ENCODE peak calls at places on chromosomes 12 and 14, in six cellular contexts. G, Q, J, Y, U and D are unnamed samples.

GRCh38 chr14:69701857-69702256 is 65.1 kb upstream of the SRSF5 start:
- DNase-seq in J (no peak), Y (no peak), Q (no peak), U (no peak), G (no peak), D (no peak)

GRCh38 chr14:98955036-98955740 is 316.8 kb downstream of the BCL11B start:
- DNase-seq in Y (no peak), G (no peak), Q (no peak), U (no peak), J (no peak), D (no peak)

GRCh38 chr14:65303185-65303901 is 109.2 kb upstream of the FUT8 start:
- DNase-seq in Y (peak; percentile 59), U (no peak), Q (no peak), G (no peak), J (no peak), D (no peak)

GRCh38 chr14:54908230-54908629 is 5.6 kb upstream of the GCH1 start:
- DNase-seq in U (no peak), G (no peak), Q (no peak), Y (no peak), J (no peak), D (no peak)

GRCh38 chr12:125187148-125187733 is 122.0 kb downstream of the AACS start:
- DNase-seq in Y (no peak), G (no peak), J (no peak), U (no peak), Q (no peak), D (no peak)

GRCh38 chr14:51780006-51780692 is 80.3 kb upstream of the GNG2 start:
- DNase-seq in J (no peak), Q (peak; percentile 70), Y (peak; percentile 71), U (peak; percentile 76), G (peak; percentile 71), D (peak; percentile 32)

GRCh38 chr12:64672925-64673409 is 62.7 kb downstream of the RASSF3 start:
- DNase-seq in G (peak; percentile 45), J (no peak), U (no peak), Q (peak; percentile 52), Y (peak; percentile 76), D (peak; percentile 57)

GRCh38 chr12:114166360-114166759 is 200.2 kb upstream of the RBM19 start:
- DNase-seq in G (no peak), Q (no peak), U (no peak), Y (peak; percentile 31), J (no peak), D (no peak)

GRCh38 chr14:104512771-104513640 is 66.6 kb upstream of the C14orf180 start:
- DNase-seq in J (no peak), Y (no peak), U (no peak), Q (no peak), G (no peak), D (no peak)

GRCh38 chr12:124369901-124370378 is 75.0 kb downstream of the RFLNA start:
- DNase-seq in Q (no peak), U (no peak), Y (no peak), G (no peak), J (no peak), D (no peak)

GRCh38 chr14:104229621-104230041 is 91.2 kb downstream of the KIF26A start:
- DNase-seq in J (no peak), Q (no peak), U (no peak), G (no peak), Y (no peak), D (no peak)

GRCh38 chr12:113310489-113310888 is 24.4 kb downstream of the SLC8B1 start:
- DNase-seq in Q (no peak), Y (peak; percentile 27), J (no peak), U (no peak), G (no peak), D (peak; percentile 29)

GRCh38 chr14:99592394-99592793 is 11.6 kb downstream of the CCDC85C start:
- DNase-seq in Y (no peak), G (no peak), J (no peak), Q (no peak), U (no peak), D (no peak)

GRCh38 chr14:65528069-65528468 is 115.5 kb downstream of the FUT8 start:
- DNase-seq in Y (no peak), Q (no peak), U (no peak), G (no peak), J (no peak), D (no peak)

GRCh38 chr12:121893901-121894540 is 5.4 kb downstream of the PSMD9 start:
- DNase-seq in Q (no peak), Y (peak; percentile 77), G (no peak), J (no peak), U (no peak), D (peak; percentile 44)

GRCh38 chr12:2376855-2377657 is 324.3 kb downstream of the CACNA1C start:
- DNase-seq in Y (no peak), J (no peak), G (no peak), Q (no peak), U (no peak), D (no peak)

GRCh38 chr14:79375336-79375735 is 836.0 kb downstream of the DIO2 start:
- DNase-seq in Q (no peak), Y (no peak), U (no peak), J (no peak), G (no peak), D (no peak)

GRCh38 chr12:34390171-34390841 is 368.0 kb downstream of the ALG10 start:
- DNase-seq in U (no peak), Y (no peak), Q (no peak), G (no peak), J (no peak), D (no peak)

GRCh38 chr14:68718033-68718725 is 74.7 kb downstream of the ZFP36L1 start:
- DNase-seq in Y (no peak), Q (no peak), U (no peak), J (no peak), G (no peak), D (no peak)

GRCh38 chr12:92505373-92506340 is 197.1 kb upstream of the PLEKHG7 start:
- DNase-seq in Y (no peak), J (no peak), G (peak; percentile 51), U (peak; percentile 22), Q (peak; percentile 56), D (no peak)

GRCh38 chr12:113990548-113991223 is 24.6 kb upstream of the RBM19 start:
- DNase-seq in Y (no peak), G (no peak), U (no peak), J (no peak), Q (no peak), D (no peak)

GRCh38 chr14:94640721-94641631 is 28.8 kb downstream of the SERPINA3 start:
- DNase-seq in Y (peak; percentile 32), U (no peak), Q (no peak), G (no peak), J (no peak), D (no peak)